ENCODE peak calls at places on chromosome 7, in six cellular contexts. One of them, this sample, is unnamed.

GRCh38 chr7:101527844-101528667 is 101.0 kb downstream of the MYL10 start:
- DNase-seq in HepG2: no peak
- DNase-seq in GM12878: no peak
- DNase-seq in H1: no peak
- DNase-seq in K562: no peak
- DNase-seq in SK-N-SH: no peak
- DNase-seq in this sample: no peak

GRCh38 chr7:129169171-129169643 is 19.2 kb upstream of the SMO start:
- DNase-seq in SK-N-SH: no peak
- DNase-seq in K562: peak; percentile 92
- DNase-seq in GM12878: no peak
- DNase-seq in HepG2: no peak
- DNase-seq in H1: no peak
- DNase-seq in this sample: no peak

GRCh38 chr7:104482362-104483042 is 154.1 kb downstream of the LHFPL3 start:
- DNase-seq in HepG2: no peak
- DNase-seq in H1: no peak
- DNase-seq in K562: no peak
- DNase-seq in GM12878: no peak
- DNase-seq in SK-N-SH: no peak
- DNase-seq in this sample: no peak

GRCh38 chr7:98831641-98832221 is 38.1 kb downstream of the TMEM130 start:
- DNase-seq in GM12878: no peak
- DNase-seq in H1: no peak
- DNase-seq in SK-N-SH: peak; percentile 69
- DNase-seq in HepG2: peak; percentile 21
- DNase-seq in K562: peak; percentile 75
- DNase-seq in this sample: no peak

GRCh38 chr7:151936207-151936606 is 20.0 kb upstream of the GALNTL5 start:
- DNase-seq in SK-N-SH: no peak
- DNase-seq in GM12878: peak; percentile 37
- DNase-seq in HepG2: no peak
- DNase-seq in K562: no peak
- DNase-seq in H1: no peak
- DNase-seq in this sample: peak; percentile 20

GRCh38 chr7:2665359-2665791 is 22.6 kb upstream of the AMZ1 start:
- DNase-seq in GM12878: no peak
- DNase-seq in H1: no peak
- DNase-seq in K562: peak; percentile 38
- DNase-seq in SK-N-SH: no peak
- DNase-seq in HepG2: no peak
- DNase-seq in this sample: no peak

GRCh38 chr7:14765731-14766130 is 136.8 kb downstream of the DGKB start:
- DNase-seq in H1: no peak
- DNase-seq in GM12878: no peak
- DNase-seq in HepG2: no peak
- DNase-seq in SK-N-SH: no peak
- DNase-seq in K562: no peak
- DNase-seq in this sample: no peak

GRCh38 chr7:142813262-142813661 is 41.6 kb upstream of the EPHB6 start:
- DNase-seq in HepG2: peak; percentile 44
- DNase-seq in SK-N-SH: no peak
- DNase-seq in K562: no peak
- DNase-seq in GM12878: no peak
- DNase-seq in H1: peak; percentile 73
- DNase-seq in this sample: no peak

GRCh38 chr7:88668591-88668990 is 90.9 kb upstream of the ZNF804B start:
- DNase-seq in H1: no peak
- DNase-seq in K562: no peak
- DNase-seq in GM12878: no peak
- DNase-seq in HepG2: no peak
- DNase-seq in SK-N-SH: no peak
- DNase-seq in this sample: no peak

GRCh38 chr7:70919491-70920073 is 212.4 kb upstream of the GALNT17 start:
- DNase-seq in H1: no peak
- DNase-seq in HepG2: no peak
- DNase-seq in GM12878: no peak
- DNase-seq in K562: no peak
- DNase-seq in SK-N-SH: no peak
- DNase-seq in this sample: no peak

GRCh38 chr7:54985405-54986360 is 33.1 kb upstream of the EGFR start:
- DNase-seq in H1: no peak
- DNase-seq in K562: no peak
- DNase-seq in SK-N-SH: no peak
- DNase-seq in GM12878: no peak
- DNase-seq in HepG2: peak; percentile 42
- DNase-seq in this sample: no peak

GRCh38 chr7:101819183-101819582 is 1.8 kb downstream of the CUX1 start:
- DNase-seq in HepG2: no peak
- DNase-seq in SK-N-SH: no peak
- DNase-seq in K562: no peak
- DNase-seq in GM12878: no peak
- DNase-seq in H1: no peak
- DNase-seq in this sample: no peak

GRCh38 chr7:23115991-23116390 is 10.4 kb downstream of the KLHL7 start:
- DNase-seq in SK-N-SH: no peak
- DNase-seq in GM12878: no peak
- DNase-seq in K562: no peak
- DNase-seq in H1: peak; percentile 67
- DNase-seq in HepG2: no peak
- DNase-seq in this sample: no peak

GRCh38 chr7:88480901-88481300 is 174.2 kb upstream of the STEAP4 start:
- DNase-seq in H1: no peak
- DNase-seq in HepG2: no peak
- DNase-seq in K562: no peak
- DNase-seq in SK-N-SH: no peak
- DNase-seq in GM12878: no peak
- DNase-seq in this sample: no peak

GRCh38 chr7:9181356-9181755 is 747.9 kb downstream of the NXPH1 start:
- DNase-seq in H1: no peak
- DNase-seq in K562: no peak
- DNase-seq in GM12878: no peak
- DNase-seq in SK-N-SH: no peak
- DNase-seq in HepG2: no peak
- DNase-seq in this sample: no peak

GRCh38 chr7:35985126-35985754 is 167.8 kb upstream of the EEPD1 start:
- DNase-seq in HepG2: peak; percentile 52
- DNase-seq in H1: peak; percentile 54
- DNase-seq in K562: peak; percentile 70
- DNase-seq in GM12878: no peak
- DNase-seq in SK-N-SH: peak; percentile 96
- DNase-seq in this sample: peak; percentile 82

GRCh38 chr7:100348805-100349204 is 9.1 kb upstream of the PILRB start:
- DNase-seq in SK-N-SH: no peak
- DNase-seq in H1: no peak
- DNase-seq in K562: no peak
- DNase-seq in HepG2: no peak
- DNase-seq in GM12878: no peak
- DNase-seq in this sample: no peak

GRCh38 chr7:31129067-31129466 is 77.0 kb downstream of the ADCYAP1R1 start:
- DNase-seq in H1: no peak
- DNase-seq in SK-N-SH: no peak
- DNase-seq in HepG2: no peak
- DNase-seq in K562: no peak
- DNase-seq in GM12878: no peak
- DNase-seq in this sample: no peak

GRCh38 chr7:141593134-141593533 is 41.9 kb downstream of the AGK start:
- DNase-seq in H1: no peak
- DNase-seq in GM12878: no peak
- DNase-seq in HepG2: no peak
- DNase-seq in SK-N-SH: peak; percentile 14
- DNase-seq in K562: peak; percentile 75
- DNase-seq in this sample: no peak

GRCh38 chr7:18226598-18226997 is 199.0 kb upstream of the PRPS1L1 start:
- DNase-seq in K562: no peak
- DNase-seq in HepG2: no peak
- DNase-seq in H1: no peak
- DNase-seq in SK-N-SH: no peak
- DNase-seq in GM12878: no peak
- DNase-seq in this sample: no peak

GRCh38 chr7:94298943-94299342 is 95.8 kb upstream of the COL1A2 start:
- DNase-seq in HepG2: no peak
- DNase-seq in K562: no peak
- DNase-seq in GM12878: no peak
- DNase-seq in H1: no peak
- DNase-seq in SK-N-SH: no peak
- DNase-seq in this sample: no peak

GRCh38 chr7:103929808-103930415 is 59.5 kb downstream of the RELN start:
- DNase-seq in GM12878: no peak
- DNase-seq in SK-N-SH: no peak
- DNase-seq in K562: no peak
- DNase-seq in H1: no peak
- DNase-seq in HepG2: no peak
- DNase-seq in this sample: no peak

GRCh38 chr7:68438016-68438415 is 1160.3 kb upstream of the AUTS2 start:
- DNase-seq in HepG2: no peak
- DNase-seq in H1: no peak
- DNase-seq in GM12878: no peak
- DNase-seq in K562: no peak
- DNase-seq in SK-N-SH: no peak
- DNase-seq in this sample: no peak

GRCh38 chr7:75649462-75649861 is 89.3 kb downstream of the HIP1 start:
- DNase-seq in GM12878: no peak
- DNase-seq in HepG2: no peak
- DNase-seq in SK-N-SH: no peak
- DNase-seq in K562: no peak
- DNase-seq in H1: no peak
- DNase-seq in this sample: no peak

GRCh38 chr7:134016223-134016941 is 110.8 kb upstream of the LRGUK start:
- DNase-seq in HepG2: peak; percentile 21
- DNase-seq in K562: no peak
- DNase-seq in SK-N-SH: peak; percentile 67
- DNase-seq in GM12878: no peak
- DNase-seq in H1: no peak
- DNase-seq in this sample: no peak
- TF ChIP-seq CTCF in HepG2: peak; percentile 78
- TF ChIP-seq CTCF in K562: peak; percentile 86
- TF ChIP-seq CTCF in SK-N-SH: peak; percentile 95
- TF ChIP-seq CTCF in GM12878: peak; percentile 58
- TF ChIP-seq CTCF in H1: peak; percentile 81
- TF ChIP-seq CTCF in this sample: peak; percentile 25

DNA sequence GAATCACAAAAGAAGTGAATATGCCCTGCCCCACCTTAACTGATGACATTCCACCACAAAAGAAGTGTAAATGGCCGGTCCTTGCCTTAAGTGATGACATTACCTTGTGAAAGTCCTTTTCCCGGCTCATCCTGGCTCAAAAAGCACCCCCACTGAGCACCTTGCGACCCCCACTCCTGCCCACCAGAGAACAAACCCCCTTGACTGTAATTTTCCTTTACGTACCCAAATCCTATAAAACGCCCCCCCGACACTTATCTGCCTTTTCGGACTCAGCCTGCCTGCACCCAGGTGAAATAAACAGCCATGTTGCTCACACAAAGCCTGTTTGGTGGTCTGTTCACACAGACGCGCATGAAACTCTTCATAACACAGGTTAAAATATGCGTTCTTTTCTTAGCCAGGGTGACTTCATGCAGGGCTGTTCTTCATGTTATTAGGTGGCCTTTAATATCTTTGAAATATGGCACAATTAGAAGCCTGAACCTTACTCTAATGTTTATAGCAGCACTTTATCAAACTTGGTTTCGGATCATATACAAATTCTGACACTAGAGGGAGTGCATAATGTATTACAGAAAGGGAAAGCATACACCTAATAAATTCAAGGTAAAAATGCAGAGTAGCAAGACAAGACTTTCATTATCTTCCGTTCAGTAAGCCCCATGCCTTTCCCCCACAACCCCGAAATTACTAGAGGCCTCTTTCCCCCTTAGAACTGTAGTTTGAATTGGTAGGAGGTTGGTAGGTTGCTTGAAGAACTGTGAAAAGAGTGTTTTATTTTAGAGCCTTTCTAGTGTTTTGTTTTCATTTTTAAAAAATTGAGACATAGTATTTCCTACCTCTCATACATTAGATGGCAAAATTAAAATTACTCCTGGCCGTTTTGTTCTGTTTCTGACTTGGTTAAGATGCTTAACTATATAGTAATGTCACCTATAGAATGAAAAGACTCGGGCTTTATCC is 117.9 kb downstream of the NPY start:
- DNase-seq in HepG2: peak; percentile 31
- DNase-seq in SK-N-SH: peak; percentile 30
- DNase-seq in K562: peak; percentile 12
- DNase-seq in GM12878: no peak
- DNase-seq in H1: no peak
- DNase-seq in this sample: no peak
- TF ChIP-seq GABPA in HepG2: no peak
- TF ChIP-seq GABPA in SK-N-SH: no peak
- TF ChIP-seq GABPA in K562: no peak
- TF ChIP-seq GABPA in GM12878: no peak
- TF ChIP-seq GABPA in H1: no peak
- TF ChIP-seq GABPA in this sample: no peak

GRCh38 chr7:37531225-37531624 is 82.6 kb upstream of the ELMO1 start:
- DNase-seq in K562: no peak
- DNase-seq in GM12878: no peak
- DNase-seq in HepG2: no peak
- DNase-seq in SK-N-SH: no peak
- DNase-seq in H1: no peak
- DNase-seq in this sample: no peak
- H3K27ac ChIP-seq in K562: no peak overlapping the region
- H3K27ac ChIP-seq in GM12878: no peak overlapping the region
- H3K27ac ChIP-seq in HepG2: no peak overlapping the region
- H3K27ac ChIP-seq in SK-N-SH: no peak overlapping the region
- H3K27ac ChIP-seq in H1: no peak overlapping the region
- H3K27ac ChIP-seq in this sample: no peak overlapping the region

DNA sequence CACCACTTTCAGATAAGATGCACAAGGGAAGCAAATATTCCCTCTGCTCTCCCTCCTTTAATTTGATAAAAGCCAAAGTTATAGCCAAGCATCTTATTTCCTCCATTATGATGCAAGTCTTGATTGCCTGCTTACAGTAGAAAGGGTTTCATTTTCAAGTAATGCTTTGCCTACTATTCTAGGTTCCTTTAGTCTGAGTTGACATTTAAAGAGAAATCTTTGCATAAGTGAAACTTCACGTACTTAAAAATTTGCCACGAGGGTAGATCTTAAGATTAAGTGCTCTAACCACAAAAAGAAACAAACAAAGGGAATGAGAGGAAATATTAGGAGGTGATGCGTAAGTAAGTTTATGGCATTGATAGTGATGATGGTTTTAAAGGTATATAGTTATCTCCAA is 78.1 kb upstream of the VWDE start:
- DNase-seq in HepG2: no peak
- DNase-seq in GM12878: no peak
- DNase-seq in SK-N-SH: no peak
- DNase-seq in K562: no peak
- DNase-seq in H1: no peak
- DNase-seq in this sample: no peak
- TF ChIP-seq CTCF in HepG2: no peak
- TF ChIP-seq CTCF in GM12878: no peak
- TF ChIP-seq CTCF in SK-N-SH: no peak
- TF ChIP-seq CTCF in K562: no peak
- TF ChIP-seq CTCF in H1: no peak
- TF ChIP-seq CTCF in this sample: no peak

GRCh38 chr7:91916068-91916440 is 24.6 kb upstream of the AKAP9 start:
- DNase-seq in SK-N-SH: no peak
- DNase-seq in H1: no peak
- DNase-seq in GM12878: no peak
- DNase-seq in HepG2: no peak
- DNase-seq in K562: no peak
- DNase-seq in this sample: no peak
- TF ChIP-seq GABPA in SK-N-SH: no peak
- TF ChIP-seq GABPA in H1: no peak
- TF ChIP-seq GABPA in GM12878: no peak
- TF ChIP-seq GABPA in HepG2: no peak
- TF ChIP-seq GABPA in K562: no peak
- TF ChIP-seq GABPA in this sample: no peak

GRCh38 chr7:7895754-7896153 is 72.8 kb upstream of the GLCCI1 start:
- DNase-seq in H1: no peak
- DNase-seq in SK-N-SH: no peak
- DNase-seq in K562: no peak
- DNase-seq in GM12878: no peak
- DNase-seq in HepG2: no peak
- DNase-seq in this sample: no peak
- H3K27ac ChIP-seq in H1: no peak overlapping the region
- H3K27ac ChIP-seq in SK-N-SH: no peak overlapping the region
- H3K27ac ChIP-seq in K562: no peak overlapping the region
- H3K27ac ChIP-seq in GM12878: no peak overlapping the region
- H3K27ac ChIP-seq in HepG2: no peak overlapping the region
- H3K27ac ChIP-seq in this sample: no peak overlapping the region